ENCODE peak calls at places on chromosome 19, in eight cellular contexts. I is AG09309; L is fibroblast of pulmonary artery; X is WERI-Rb-1; R is stimulated activated CD4-positive, alpha-beta T cell treated with anti-CD3 and anti-CD28 coated beads, Interleukin-2, amount 100 ng/mL, for 48 hours; C is HuH-7.5; V is cerebellum; F is stimulated activated CD8-positive, alpha-beta memory T cell treated with anti-CD3 and anti-CD28 coated beads, Interleukin-15, amount 100 ng/mL, for 4 hours. J is an unnamed sample.
A peak's percentile ranks its signal among the peaks of the same experiment; 100 is the strongest.

GRCh38 chr19:55087542-55087935 is 11.9 kb downstream of the EPS8L1 start:
- DNase-seq in C (no peak), L (peak; percentile 26), I (no peak), V (no peak), X (no peak), R (no peak), F (no peak), J (no peak)

GRCh38 chr19:10289167-10289835 is 451 bp upstream of the ICAM5 start:
- DNase-seq in C (peak; percentile 86), F (no peak), R (peak; percentile 61), V (no peak), X (peak; percentile 75), L (peak; percentile 47), I (no peak), J (peak; percentile 44)

GRCh38 chr19:51143486-51143885 is 1.4 kb downstream of the SIGLEC7 start:
- DNase-seq in X (no peak), F (no peak), V (no peak), R (no peak), L (no peak), C (no peak), I (no peak), J (no peak)

GRCh38 chr19:3699071-3699740 is 1.1 kb downstream of the PIP5K1C start:
- DNase-seq in V (peak; percentile 80), C (no peak), L (peak; percentile 58), F (no peak), I (no peak), X (peak; percentile 69), R (no peak), J (peak; percentile 58)

GRCh38 chr19:8592231-8593009 is 15.2 kb upstream of the MYO1F start:
- DNase-seq in R (peak; percentile 97), F (peak; percentile 91), L (peak; percentile 98), V (peak; percentile 35), X (peak; percentile 96), C (no peak), I (peak; percentile 66), J (no peak)

GRCh38 chr19:32651729-32652140 is 23.2 kb downstream of the ANKRD27 start:
- DNase-seq in R (no peak), C (no peak), I (no peak), F (no peak), V (peak; percentile 47), L (no peak), X (no peak), J (peak; percentile 80)

GRCh38 chr19:9044449-9044848 is 34.2 kb upstream of the MUC16 start:
- DNase-seq in L (no peak), R (no peak), X (no peak), V (no peak), F (no peak), I (no peak), C (no peak), J (no peak)

GRCh38 chr19:55446060-55446459 is 3.0 kb upstream of the SHISA7 start:
- DNase-seq in V (no peak), L (no peak), R (no peak), C (no peak), X (no peak), F (no peak), I (no peak), J (no peak)

GRCh38 chr19:491146-491741 is 5.0 kb upstream of the MADCAM1 start:
- DNase-seq in I (no peak), R (no peak), L (peak; percentile 18), V (no peak), F (no peak), X (no peak), C (no peak), J (peak; percentile 44)

GRCh38 chr19:38068851-38069250 is 155.2 kb downstream of the DPF1 start:
- DNase-seq in L (no peak), R (no peak), F (no peak), X (peak; percentile 92), V (no peak), C (no peak), I (no peak), J (no peak)

GRCh38 chr19:5680437-5681368 is at the start of the genes HSD11B1L and MICOS13:
- DNase-seq in F (peak; percentile 98), I (peak; percentile 94), C (peak; percentile 98), R (peak; percentile 98), L (peak; percentile 99), X (peak; percentile 98), V (peak; percentile 98), J (peak; percentile 81)

GRCh38 chr19:35715981-35716734 is 1.6 kb upstream of the KMT2B start:
- DNase-seq in C (peak; percentile 86), L (peak; percentile 39), I (no peak), F (no peak), X (no peak), V (peak; percentile 76), R (no peak), J (peak; percentile 84)

GRCh38 chr19:10643968-10644290 is 10.2 kb upstream of the ILF3 start:
- DNase-seq in L (no peak), F (no peak), I (no peak), X (peak; percentile 14), V (no peak), R (no peak), C (no peak), J (no peak)

GRCh38 chr19:18112989-18113478 is 15.5 kb downstream of the MAST3 start:
- DNase-seq in V (peak; percentile 86), X (peak; percentile 90), C (peak; percentile 97), L (peak; percentile 83), R (peak; percentile 75), F (peak; percentile 62), I (no peak), J (peak; percentile 88)

GRCh38 chr19:10660346-10660745 is 6.2 kb downstream of the ILF3 start:
- DNase-seq in F (no peak), X (no peak), I (no peak), V (no peak), R (no peak), C (no peak), L (no peak), J (no peak)

GRCh38 chr19:52542984-52543664 is 15.7 kb downstream of the ZNF808 start:
- DNase-seq in C (no peak), L (no peak), R (peak; percentile 6), I (no peak), X (no peak), F (peak; percentile 11), V (no peak), J (no peak)

GRCh38 chr19:8208119-8208709 is 956 bp upstream of the CERS4 start:
- DNase-seq in I (no peak), C (peak; percentile 52), X (no peak), R (no peak), L (no peak), V (no peak), F (no peak), J (no peak)

GRCh38 chr19:12052057-12052570 is 647 bp downstream of the ZNF878 start:
- DNase-seq in R (no peak), I (no peak), C (no peak), X (peak; percentile 12), F (no peak), V (no peak), L (no peak), J (no peak)

GRCh38 chr19:13214036-13214730 is 64.0 kb downstream of the IER2 start:
- DNase-seq in R (no peak), L (no peak), I (no peak), C (no peak), X (peak; percentile 72), F (no peak), V (peak; percentile 73), J (no peak)

GRCh38 chr19:664913-665443 is 2.0 kb upstream of the RNF126 start:
- DNase-seq in R (peak; percentile 81), L (peak; percentile 79), F (peak; percentile 57), I (no peak), C (peak; percentile 99), X (peak; percentile 92), V (peak; percentile 88), J (peak; percentile 97)

GRCh38 chr19:1094978-1095701 is at the start of gene POLR2E:
- DNase-seq in F (peak; percentile 95), X (peak; percentile 96), L (peak; percentile 99), C (peak; percentile 96), V (peak; percentile 99), R (peak; percentile 99), I (peak; percentile 89), J (peak; percentile 96)

GRCh38 chr19:13613447-13613846 is 107.2 kb upstream of the CACNA1A start:
- DNase-seq in X (no peak), V (no peak), L (no peak), R (no peak), F (no peak), I (no peak), C (no peak), J (no peak)

GRCh38 chr19:41321600-41322270 is 11.8 kb downstream of the CCDC97 start:
- DNase-seq in L (peak; percentile 80), V (no peak), I (no peak), C (peak; percentile 85), F (no peak), X (peak; percentile 55), R (no peak), J (peak; percentile 73)

GRCh38 chr19:896999-897398 is 3.7 kb downstream of the RNU6-9 start:
- DNase-seq in X (no peak), F (no peak), R (no peak), C (no peak), V (no peak), L (no peak), I (no peak), J (no peak)

GRCh38 chr19:768424-768823 is 17.5 kb downstream of the MISP start:
- DNase-seq in X (no peak), V (no peak), R (no peak), F (no peak), L (peak; percentile 79), C (no peak), I (peak; percentile 70), J (no peak)

GRCh38 chr19:11736696-11737095 is 2.0 kb downstream of the ZNF823 start:
- DNase-seq in V (no peak), R (no peak), L (peak; percentile 33), F (no peak), I (no peak), X (peak; percentile 9), C (no peak), J (no peak)

GRCh38 chr19:19406878-19407639 is 1.6 kb downstream of the GATAD2A start:
- DNase-seq in V (peak; percentile 56), X (peak; percentile 29), C (no peak), F (no peak), L (peak; percentile 55), R (no peak), I (no peak), J (no peak)

GRCh38 chr19:16198363-16198636 is 589 bp downstream of the AP1M1 start:
- DNase-seq in L (no peak), F (no peak), V (no peak), I (no peak), R (no peak), C (no peak), X (no peak), J (no peak)

GRCh38 chr19:32223595-32224370 is 121.6 kb upstream of the ZNF507 start:
- DNase-seq in X (no peak), F (no peak), I (no peak), C (no peak), L (no peak), V (no peak), R (no peak), J (no peak)

GRCh38 chr19:4589579-4590410 is 30.3 kb upstream of the SEMA6B start:
- DNase-seq in V (no peak), R (no peak), F (no peak), C (peak; percentile 88), L (no peak), X (peak; percentile 73), I (no peak), J (peak; percentile 58)

GRCh38 chr19:5990289-5990797 is 12.4 kb upstream of the RANBP3 start:
- DNase-seq in X (no peak), I (no peak), R (no peak), F (no peak), V (no peak), C (no peak), L (no peak), J (no peak)

GRCh38 chr19:31332096-31332495 is 17.1 kb downstream of the TSHZ3 start:
- DNase-seq in X (no peak), R (no peak), L (no peak), F (no peak), C (no peak), I (no peak), V (no peak), J (no peak)

GRCh38 chr19:21117041-21117907 is 24.6 kb upstream of the ZNF431 start:
- DNase-seq in V (no peak), C (no peak), L (no peak), F (no peak), I (no peak), X (no peak), R (no peak), J (no peak)

GRCh38 chr19:39430675-39431593 is 4.8 kb downstream of the RPS16 start:
- DNase-seq in L (peak; percentile 99), F (no peak), C (no peak), X (no peak), R (peak; percentile 54), V (no peak), I (no peak), J (no peak)